ENCODE peak calls at places on chromosome 6, in eight cellular contexts. R is stomach; A is activated T-cell treated with anti-CD3 and anti-CD28 coated beads, Interleukin-2, amount 50 U/mL, for 72 hours; H is NT2/D1; W is 8988T; L is bronchial epithelial cell; T is NCI-H1105 treated with DMSO at 0.1 percent for 48 hours; K is psoas muscle. N is an unnamed sample.

GRCh38 chr6:35093783-35094182 is 47.4 kb downstream of the TCP11 start:
- DNase-seq in R (no peak), A (no peak), H (no peak), W (no peak), L (no peak), T (no peak), K (no peak), N (no peak)

GRCh38 chr6:11315743-11316437 is 83.4 kb upstream of the NEDD9 start:
- DNase-seq in R (no peak), A (no peak), H (no peak), W (no peak), L (peak; percentile 98), T (no peak), K (no peak), N (no peak)

GRCh38 chr6:100465701-100466409 is 1.1 kb upstream of the SIM1 start:
- DNase-seq in R (no peak), A (no peak), H (no peak), W (no peak), L (no peak), T (peak; percentile 63), K (no peak), N (no peak)

GRCh38 chr6:21873562-21873961 is 280.0 kb downstream of the SOX4 start:
- DNase-seq in R (no peak), A (no peak), H (no peak), W (no peak), L (peak; percentile 33), T (no peak), K (no peak), N (no peak)

GRCh38 chr6:37382954-37383353 is 29.2 kb downstream of the RNF8 start:
- DNase-seq in R (no peak), A (no peak), H (no peak), W (no peak), L (no peak), T (no peak), K (no peak), N (no peak)

GRCh38 chr6:3052481-3053230 is 15.6 kb upstream of the RIPK1 start:
- DNase-seq in R (no peak), A (no peak), H (no peak), W (no peak), L (no peak), T (no peak), K (no peak), N (no peak)

GRCh38 chr6:31711233-31711632 is 3.9 kb upstream of the LY6G6D start:
- DNase-seq in R (no peak), A (no peak), H (no peak), W (no peak), L (no peak), T (no peak), K (no peak), N (no peak)

GRCh38 chr6:47047479-47048411 is 5.6 kb upstream of the ADGRF1 start:
- DNase-seq in R (peak; percentile 58), A (peak; percentile 19), H (peak; percentile 72), W (no peak), L (peak; percentile 84), T (peak; percentile 82), K (no peak), N (peak; percentile 31)

GRCh38 chr6:94344866-94345265 is 925.5 kb upstream of the EPHA7 start:
- DNase-seq in R (no peak), A (no peak), H (no peak), W (no peak), L (no peak), T (no peak), K (no peak), N (no peak)

GRCh38 chr6:111842891-111843290 is 30.4 kb downstream of the FYN start:
- DNase-seq in R (no peak), A (no peak), H (no peak), W (no peak), L (no peak), T (no peak), K (no peak), N (no peak)

GRCh38 chr6:13573669-13574110 is 711 bp upstream of the SIRT5 start:
- DNase-seq in R (peak; percentile 35), A (peak; percentile 7), H (no peak), W (no peak), L (peak; percentile 58), T (peak; percentile 65), K (peak; percentile 66), N (peak; percentile 18)

GRCh38 chr6:180295-180694 is 112.0 kb upstream of the DUSP22 start:
- DNase-seq in R (no peak), A (peak; percentile 23), H (no peak), W (no peak), L (no peak), T (no peak), K (no peak), N (no peak)

GRCh38 chr6:45576648-45577624 is 199.2 kb upstream of the SUPT3H start:
- DNase-seq in R (no peak), A (no peak), H (no peak), W (no peak), L (no peak), T (peak; percentile 13), K (no peak), N (no peak)

GRCh38 chr6:26224940-26225847 is 138.0 kb downstream of the HFE start:
- DNase-seq in R (no peak), A (no peak), H (no peak), W (no peak), L (peak; percentile 80), T (no peak), K (peak; percentile 49), N (no peak)

GRCh38 chr6:33744895-33745546 is 1.7 kb downstream of the IP6K3 start:
- DNase-seq in R (no peak), A (no peak), H (no peak), W (no peak), L (no peak), T (peak; percentile 54), K (peak; percentile 86), N (no peak)

GRCh38 chr6:36326351-36326995 is 10.2 kb downstream of the BNIP5 start:
- DNase-seq in R (no peak), A (no peak), H (no peak), W (no peak), L (no peak), T (no peak), K (peak; percentile 64), N (no peak)

GRCh38 chr6:132698608-132699007 is 15.2 kb downstream of the VNN1 start:
- DNase-seq in R (no peak), A (no peak), H (no peak), W (no peak), L (no peak), T (no peak), K (no peak), N (no peak)

GRCh38 chr6:25579484-25579883 is 72.5 kb upstream of the SCGN start:
- DNase-seq in R (no peak), A (no peak), H (no peak), W (no peak), L (no peak), T (no peak), K (no peak), N (no peak)

GRCh38 chr6:30169658-30170614 is 6.6 kb downstream of the TRIM15 start:
- DNase-seq in R (no peak), A (peak; percentile 19), H (peak; percentile 33), W (no peak), L (peak; percentile 58), T (peak; percentile 56), K (no peak), N (no peak)

GRCh38 chr6:155115893-155116570 is 120.9 kb downstream of the TIAM2 start:
- DNase-seq in R (no peak), A (no peak), H (no peak), W (no peak), L (no peak), T (no peak), K (no peak), N (no peak)

GRCh38 chr6:110408891-110409290 is 6.5 kb downstream of the DDO start:
- DNase-seq in R (no peak), A (no peak), H (no peak), W (no peak), L (no peak), T (peak; percentile 7), K (no peak), N (no peak)

GRCh38 chr6:37171141-37171969 is 1.4 kb downstream of the PIM1 start:
- DNase-seq in R (peak; percentile 51), A (peak; percentile 54), H (no peak), W (peak; percentile 31), L (no peak), T (peak; percentile 48), K (peak; percentile 74), N (peak; percentile 52)

GRCh38 chr6:77034161-77034560 is 429.1 kb downstream of the HTR1B start:
- DNase-seq in R (no peak), A (no peak), H (peak; percentile 46), W (peak; percentile 23), L (peak; percentile 32), T (no peak), K (no peak), N (no peak)

GRCh38 chr6:57097596-57097995 is 7.6 kb downstream of the ZNF451 start:
- DNase-seq in R (no peak), A (no peak), H (no peak), W (no peak), L (no peak), T (no peak), K (no peak), N (no peak)

GRCh38 chr6:102679844-102680243 is 1286.3 kb downstream of the GRIK2 start:
- DNase-seq in R (no peak), A (no peak), H (no peak), W (no peak), L (no peak), T (no peak), K (no peak), N (no peak)

GRCh38 chr6:5981274-5982026 is 25.3 kb downstream of the NRN1 start:
- DNase-seq in R (no peak), A (no peak), H (no peak), W (no peak), L (peak; percentile 71), T (no peak), K (no peak), N (no peak)

GRCh38 chr6:33428219-33428890 is 8.5 kb downstream of the SYNGAP1 start:
- DNase-seq in R (no peak), A (peak; percentile 44), H (no peak), W (peak; percentile 92), L (peak; percentile 61), T (peak; percentile 7), K (no peak), N (peak; percentile 47)

GRCh38 chr6:37893262-37893661 is 73.7 kb downstream of the ZFAND3 start:
- DNase-seq in R (no peak), A (no peak), H (no peak), W (no peak), L (no peak), T (no peak), K (no peak), N (no peak)

GRCh38 chr6:4320860-4321259 is 185.5 kb upstream of the ECI2 start:
- DNase-seq in R (no peak), A (no peak), H (no peak), W (no peak), L (peak; percentile 98), T (peak; percentile 42), K (no peak), N (no peak)

GRCh38 chr6:9405369-9405768 is 970.0 kb upstream of the SLC35B3 start:
- DNase-seq in R (no peak), A (no peak), H (no peak), W (no peak), L (peak; percentile 93), T (no peak), K (no peak), N (no peak)

GRCh38 chr6:4756247-4756646 is 20.0 kb upstream of the CDYL start:
- DNase-seq in R (no peak), A (no peak), H (no peak), W (no peak), L (peak; percentile 12), T (no peak), K (no peak), N (no peak)

GRCh38 chr6:18536693-18537092 is 149.5 kb downstream of the RNF144B start:
- DNase-seq in R (no peak), A (no peak), H (no peak), W (no peak), L (no peak), T (peak; percentile 64), K (no peak), N (no peak)

GRCh38 chr6:33390173-33390572 is 1.4 kb upstream of the KIFC1 start:
- DNase-seq in R (no peak), A (no peak), H (no peak), W (no peak), L (no peak), T (no peak), K (no peak), N (no peak)

GRCh38 chr6:81562169-81562568 is 190.3 kb downstream of the TENT5A start:
- DNase-seq in R (no peak), A (no peak), H (no peak), W (no peak), L (peak; percentile 22), T (peak; percentile 21), K (no peak), N (no peak)

N was measured in activated CD4-positive, alpha-beta memory T cell treated with anti-CD3 and anti-CD28 coated beads, Interleukin-2, amount 10 ng/mL, durations not matched to agents 7 days and 5 days.